ENCODE peak calls at places on chromosomes 16 and 17, in four cellular contexts. L is ACHN; R is fibroblast of the conjunctiva; O is activated CD8-positive, alpha-beta memory T cell treated with anti-CD3 and anti-CD28 coated beads for 4 hours. M is an unnamed sample.

GRCh38 chr16:53549970-53550406 is 47.0 kb upstream of the AKTIP start:
- DNase-seq in L (peak), R (peak), O (peak), M (peak)

GRCh38 chr16:55372792-55373488 is 48.9 kb downstream of the IRX6 start:
- DNase-seq in L (no peak), R (no peak), O (no peak), M (no peak)

GRCh38 chr17:82582208-82582607 is 62.7 kb downstream of the FOXK2 start:
- DNase-seq in L (no peak), R (no peak), O (no peak), M (no peak)

GRCh38 chr16:68539704-68540370 is 746 bp downstream of the ZFP90 start:
- DNase-seq in L (no peak), R (no peak), O (no peak), M (no peak)

GRCh38 chr16:49527621-49528020 is 154.0 kb downstream of the C16orf78 start:
- DNase-seq in L (no peak), R (no peak), O (no peak), M (no peak)

GRCh38 chr17:82830249-82830661 is 9.6 kb downstream of the ZNF750 start:
- DNase-seq in L (no peak), R (no peak), O (no peak), M (no peak)

GRCh38 chr17:57956311-57957119 is 1.3 kb upstream of the CUEDC1 start:
- DNase-seq in L (no peak), R (no peak), O (peak), M (peak)

GRCh38 chr17:50661795-50662391 is 27.2 kb downstream of the ABCC3 start:
- DNase-seq in L (peak), R (peak), O (no peak), M (peak)

GRCh38 chr17:30336369-30337171 is 2.7 kb upstream of the TMIGD1 start:
- DNase-seq in L (peak), R (peak), O (peak), M (peak)

GRCh38 chr17:64412944-64413381 is 22.3 kb upstream of the PECAM1 start:
- DNase-seq in L (no peak), R (no peak), O (no peak), M (no peak)

GRCh38 chr17:37642706-37643105 is 540 bp downstream of the DDX52 start:
- DNase-seq in L (peak), R (no peak), O (no peak), M (no peak)

GRCh38 chr16:69106491-69107291 is 1.2 kb downstream of the HAS3 start:
- DNase-seq in L (no peak), R (no peak), O (no peak), M (no peak)

GRCh38 chr17:56735842-56736241 is 97.9 kb downstream of the C17orf67 start:
- DNase-seq in L (no peak), R (no peak), O (no peak), M (no peak)

GRCh38 chr17:72122002-72122310 is 1.1 kb downstream of the SOX9 start:
- DNase-seq in L (peak), R (no peak), O (no peak), M (no peak)

GRCh38 chr17:75271233-75271954 is 363 bp upstream of the MIF4GD start:
- DNase-seq in L (peak), R (no peak), O (peak), M (peak)

GRCh38 chr17:43912635-43913304 is 5.4 kb upstream of the MPP2 start:
- DNase-seq in L (no peak), R (no peak), O (no peak), M (no peak)

GRCh38 chr16:11871193-11871592 is 19.9 kb upstream of the RSL1D1 start:
- DNase-seq in L (peak), R (peak), O (no peak), M (no peak)

GRCh38 chr16:58462997-58463891 is 36.7 kb upstream of the NDRG4 start:
- DNase-seq in L (no peak), R (no peak), O (no peak), M (no peak)

GRCh38 chr17:82375359-82376041 is 3.9 kb downstream of the UTS2R start:
- DNase-seq in L (no peak), R (no peak), O (no peak), M (no peak)

GRCh38 chr17:40349477-40350409 is 14.8 kb downstream of the GJD3 start:
- DNase-seq in L (no peak), R (no peak), O (no peak), M (no peak)

GRCh38 chr17:40645932-40646331 is 1.7 kb downstream of the SMARCE1 start:
- DNase-seq in L (no peak), R (no peak), O (no peak), M (no peak)

GRCh38 chr17:4744999-4745969 is 5.6 kb upstream of the CXCL16 start:
- DNase-seq in L (no peak), R (no peak), O (no peak), M (no peak)

GRCh38 chr16:67857547-67858233 is 10.2 kb upstream of the CENPT start:
- DNase-seq in L (peak), R (peak), O (no peak), M (peak)

GRCh38 chr17:48841395-48841831 is 10.6 kb downstream of the CALCOCO2 start:
- DNase-seq in L (peak), R (peak), O (no peak), M (peak)

GRCh38 chr17:5237541-5238016 is 2.9 kb upstream of the SCIMP start:
- DNase-seq in L (peak), R (peak), O (no peak), M (peak)

GRCh38 chr17:6098466-6099180 is 28.4 kb downstream of the WSCD1 start:
- DNase-seq in L (no peak), R (no peak), O (no peak), M (no peak)

GRCh38 chr17:17028878-17029535 is 13.2 kb upstream of the MPRIP start:
- DNase-seq in L (no peak), R (no peak), O (no peak), M (no peak)

GRCh38 chr17:29568331-29569244 is at the start of gene TP53I13:
- DNase-seq in L (peak), R (no peak), O (peak), M (peak)

GRCh38 chr16:81705261-81705660 is 73.8 kb upstream of the PLCG2 start:
- DNase-seq in L (no peak), R (no peak), O (no peak), M (no peak)

GRCh38 chr17:41580651-41581365 is 5.9 kb downstream of the KRT14 start:
- DNase-seq in L (no peak), R (no peak), O (no peak), M (no peak)

GRCh38 chr17:29613856-29614255 is 8.9 kb downstream of the CORO6 start:
- DNase-seq in L (no peak), R (no peak), O (no peak), M (no peak)

GRCh38 chr17:35127751-35128514 is 6.5 kb downstream of the FNDC8 start:
- DNase-seq in L (no peak), R (peak), O (no peak), M (no peak)

GRCh38 chr16:65672960-65673359 is 551.1 kb upstream of the CDH11 start:
- DNase-seq in L (no peak), R (no peak), O (no peak), M (no peak)

GRCh38 chr17:56810286-56810781 is 23.4 kb downstream of the C17orf67 start:
- DNase-seq in L (no peak), R (no peak), O (no peak), M (no peak)

GRCh38 chr16:46899443-46900143 is 15.4 kb downstream of the GPT2 start:
- DNase-seq in L (no peak), R (no peak), O (no peak), M (no peak)

GRCh38 chr17:36095992-36096391 is 6.0 kb upstream of the CCL3 start:
- DNase-seq in L (no peak), R (no peak), O (no peak), M (no peak)

GRCh38 chr16:53504665-53505064 is 1.7 kb upstream of the AKTIP start:
- DNase-seq in L (peak), R (no peak), O (no peak), M (no peak)

GRCh38 chr16:15747937-15748336 is 97.9 kb downstream of the NDE1 start:
- DNase-seq in L (no peak), R (no peak), O (no peak), M (no peak)

GRCh38 chr17:81207610-81208581 is 14.9 kb downstream of the CEP131 start:
- DNase-seq in L (no peak), R (no peak), O (no peak), M (no peak)

M was measured in stimulated activated CD8-positive, alpha-beta memory T cell treated with anti-CD3 and anti-CD28 coated beads, Interleukin-7, amount 100 ng/mL, for 48 hours.